ENCODE peak calls at places on chromosomes 16 and 17, in six cellular contexts. One of them, this sample, is unnamed.

GRCh38 chr16:22787456-22788189 is 26.3 kb upstream of the HS3ST2 start:
- DNase-seq in ascending aorta: no peak
- DNase-seq in MCF 10A: peak
- DNase-seq in HFFc6: peak
- DNase-seq in GM23338: no peak
- DNase-seq in tibial artery: no peak
- DNase-seq in this sample: peak

GRCh38 chr16:1105888-1106620 is 10.0 kb upstream of the C1QTNF8 start:
- DNase-seq in ascending aorta: no peak
- DNase-seq in MCF 10A: peak
- DNase-seq in HFFc6: peak
- DNase-seq in GM23338: peak
- DNase-seq in tibial artery: peak
- DNase-seq in this sample: peak

GRCh38 chr16:86010680-86011141 is 111.7 kb downstream of the IRF8 start:
- DNase-seq in ascending aorta: no peak
- DNase-seq in MCF 10A: no peak
- DNase-seq in HFFc6: no peak
- DNase-seq in GM23338: no peak
- DNase-seq in tibial artery: no peak
- DNase-seq in this sample: no peak

GRCh38 chr17:42221886-42222745 is 27.8 kb upstream of the GHDC start:
- DNase-seq in ascending aorta: no peak
- DNase-seq in MCF 10A: peak
- DNase-seq in HFFc6: peak
- DNase-seq in GM23338: peak
- DNase-seq in tibial artery: no peak
- DNase-seq in this sample: peak

GRCh38 chr17:48612854-48613691 is 2.0 kb downstream of the HOXB8 start:
- DNase-seq in ascending aorta: no peak
- DNase-seq in MCF 10A: no peak
- DNase-seq in HFFc6: no peak
- DNase-seq in GM23338: peak
- DNase-seq in tibial artery: no peak
- DNase-seq in this sample: no peak

GRCh38 chr17:8740486-8740885 is 4.2 kb downstream of the CCDC42 start:
- DNase-seq in ascending aorta: no peak
- DNase-seq in MCF 10A: no peak
- DNase-seq in HFFc6: no peak
- DNase-seq in GM23338: peak
- DNase-seq in tibial artery: no peak
- DNase-seq in this sample: no peak

GRCh38 chr16:23836078-23836403 is 258 bp downstream of the PRKCB start:
- DNase-seq in ascending aorta: no peak
- DNase-seq in MCF 10A: no peak
- DNase-seq in HFFc6: no peak
- DNase-seq in GM23338: no peak
- DNase-seq in tibial artery: no peak
- DNase-seq in this sample: no peak

GRCh38 chr17:1697681-1698080 is 12.5 kb downstream of the TLCD2 start:
- DNase-seq in ascending aorta: no peak
- DNase-seq in MCF 10A: no peak
- DNase-seq in HFFc6: no peak
- DNase-seq in GM23338: no peak
- DNase-seq in tibial artery: no peak
- DNase-seq in this sample: no peak

GRCh38 chr16:68343137-68343536 is 32.3 kb downstream of the PRMT7 start:
- DNase-seq in ascending aorta: no peak
- DNase-seq in MCF 10A: no peak
- DNase-seq in HFFc6: no peak
- DNase-seq in GM23338: no peak
- DNase-seq in tibial artery: no peak
- DNase-seq in this sample: no peak

GRCh38 chr16:1794221-1794871 is 841 bp upstream of the IGFALS start:
- DNase-seq in ascending aorta: no peak
- DNase-seq in MCF 10A: no peak
- DNase-seq in HFFc6: no peak
- DNase-seq in GM23338: no peak
- DNase-seq in tibial artery: no peak
- DNase-seq in this sample: no peak

GRCh38 chr17:75779987-75780889 is 4.4 kb upstream of the UNK start:
- DNase-seq in ascending aorta: no peak
- DNase-seq in MCF 10A: no peak
- DNase-seq in HFFc6: no peak
- DNase-seq in GM23338: no peak
- DNase-seq in tibial artery: no peak
- DNase-seq in this sample: no peak

GRCh38 chr17:36463916-36464764 is 22.3 kb upstream of the ZNHIT3 start:
- DNase-seq in ascending aorta: no peak
- DNase-seq in MCF 10A: peak
- DNase-seq in HFFc6: peak
- DNase-seq in GM23338: peak
- DNase-seq in tibial artery: no peak
- DNase-seq in this sample: peak

GRCh38 chr17:58377005-58377660 is 25.1 kb upstream of the SUPT4H1 start:
- DNase-seq in ascending aorta: no peak
- DNase-seq in MCF 10A: no peak
- DNase-seq in HFFc6: no peak
- DNase-seq in GM23338: peak
- DNase-seq in tibial artery: no peak
- DNase-seq in this sample: peak

GRCh38 chr16:85555549-85556455 is 57.3 kb upstream of the GSE1 start:
- DNase-seq in ascending aorta: no peak
- DNase-seq in MCF 10A: peak
- DNase-seq in HFFc6: no peak
- DNase-seq in GM23338: peak
- DNase-seq in tibial artery: peak
- DNase-seq in this sample: no peak

GRCh38 chr17:31926100-31926729 is 10.6 kb upstream of the SUZ12 start:
- DNase-seq in ascending aorta: no peak
- DNase-seq in MCF 10A: no peak
- DNase-seq in HFFc6: no peak
- DNase-seq in GM23338: no peak
- DNase-seq in tibial artery: no peak
- DNase-seq in this sample: no peak

GRCh38 chr17:76232342-76232741 is 8.0 kb downstream of the RNF157 start:
- DNase-seq in ascending aorta: no peak
- DNase-seq in MCF 10A: peak
- DNase-seq in HFFc6: peak
- DNase-seq in GM23338: no peak
- DNase-seq in tibial artery: no peak
- DNase-seq in this sample: no peak

GRCh38 chr16:85221810-85222150 is 109.5 kb upstream of the CIBAR2 start:
- DNase-seq in ascending aorta: no peak
- DNase-seq in MCF 10A: no peak
- DNase-seq in HFFc6: no peak
- DNase-seq in GM23338: no peak
- DNase-seq in tibial artery: no peak
- DNase-seq in this sample: no peak

GRCh38 chr17:21041753-21042433 is 918 bp downstream of the USP22 start:
- DNase-seq in ascending aorta: peak
- DNase-seq in MCF 10A: peak
- DNase-seq in HFFc6: no peak
- DNase-seq in GM23338: peak
- DNase-seq in tibial artery: peak
- DNase-seq in this sample: peak

GRCh38 chr17:45228121-45228941 is 6.6 kb downstream of the FMNL1 start:
- DNase-seq in ascending aorta: no peak
- DNase-seq in MCF 10A: peak
- DNase-seq in HFFc6: no peak
- DNase-seq in GM23338: no peak
- DNase-seq in tibial artery: no peak
- DNase-seq in this sample: no peak

GRCh38 chr16:71867934-71868333 is 16.0 kb downstream of the ZNF821 start:
- DNase-seq in ascending aorta: no peak
- DNase-seq in MCF 10A: no peak
- DNase-seq in HFFc6: no peak
- DNase-seq in GM23338: peak
- DNase-seq in tibial artery: no peak
- DNase-seq in this sample: no peak

GRCh38 chr16:89009343-89010209 is 32.6 kb upstream of the CBFA2T3 start:
- DNase-seq in ascending aorta: no peak
- DNase-seq in MCF 10A: peak
- DNase-seq in HFFc6: no peak
- DNase-seq in GM23338: peak
- DNase-seq in tibial artery: peak
- DNase-seq in this sample: no peak

GRCh38 chr17:35373984-35374765 is 754 bp upstream of the SLFN11 start:
- DNase-seq in ascending aorta: no peak
- DNase-seq in MCF 10A: peak
- DNase-seq in HFFc6: peak
- DNase-seq in GM23338: peak
- DNase-seq in tibial artery: peak
- DNase-seq in this sample: peak

GRCh38 chr17:1627219-1627986 is 1.2 kb downstream of the SLC43A2 start:
- DNase-seq in ascending aorta: no peak
- DNase-seq in MCF 10A: no peak
- DNase-seq in HFFc6: no peak
- DNase-seq in GM23338: peak
- DNase-seq in tibial artery: peak
- DNase-seq in this sample: no peak

GRCh38 chr16:50859628-50860360 is 117.9 kb downstream of the CYLD start:
- DNase-seq in ascending aorta: no peak
- DNase-seq in MCF 10A: no peak
- DNase-seq in HFFc6: no peak
- DNase-seq in GM23338: no peak
- DNase-seq in tibial artery: no peak
- DNase-seq in this sample: no peak

GRCh38 chr17:50961282-50962220 is 95.4 kb upstream of the TOB1 start:
- DNase-seq in ascending aorta: no peak
- DNase-seq in MCF 10A: no peak
- DNase-seq in HFFc6: no peak
- DNase-seq in GM23338: no peak
- DNase-seq in tibial artery: no peak
- DNase-seq in this sample: no peak

DNA sequence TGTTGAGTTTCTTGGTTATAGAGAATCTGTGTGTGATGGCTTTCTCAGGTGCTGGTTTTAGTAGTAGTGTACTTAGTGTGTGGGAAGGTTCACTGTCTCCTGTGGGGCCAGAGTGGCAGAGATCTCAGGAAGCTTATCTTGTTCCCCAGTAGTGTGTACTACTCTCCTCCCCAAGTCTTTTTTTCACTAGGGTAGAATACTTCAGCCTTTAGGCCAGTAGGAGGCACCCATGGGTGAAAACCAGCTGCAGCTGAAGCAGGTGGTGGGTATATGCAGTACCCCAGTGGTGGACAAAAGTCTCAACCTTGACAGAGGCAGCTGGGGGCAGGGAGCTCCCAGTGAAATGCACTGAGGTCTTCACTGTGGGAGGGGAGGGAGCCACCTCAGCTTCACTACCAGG is 109.9 kb downstream of the PHKB start:
- DNase-seq in ascending aorta: no peak
- DNase-seq in MCF 10A: no peak
- DNase-seq in HFFc6: no peak
- DNase-seq in GM23338: no peak
- DNase-seq in tibial artery: no peak
- DNase-seq in this sample: no peak
- TF ChIP-seq CTCF in ascending aorta: no peak
- TF ChIP-seq CTCF in MCF 10A: no peak
- TF ChIP-seq CTCF in HFFc6: peak
- TF ChIP-seq CTCF in GM23338: no peak
- TF ChIP-seq CTCF in tibial artery: no peak
- TF ChIP-seq CTCF in this sample: no peak

DNA sequence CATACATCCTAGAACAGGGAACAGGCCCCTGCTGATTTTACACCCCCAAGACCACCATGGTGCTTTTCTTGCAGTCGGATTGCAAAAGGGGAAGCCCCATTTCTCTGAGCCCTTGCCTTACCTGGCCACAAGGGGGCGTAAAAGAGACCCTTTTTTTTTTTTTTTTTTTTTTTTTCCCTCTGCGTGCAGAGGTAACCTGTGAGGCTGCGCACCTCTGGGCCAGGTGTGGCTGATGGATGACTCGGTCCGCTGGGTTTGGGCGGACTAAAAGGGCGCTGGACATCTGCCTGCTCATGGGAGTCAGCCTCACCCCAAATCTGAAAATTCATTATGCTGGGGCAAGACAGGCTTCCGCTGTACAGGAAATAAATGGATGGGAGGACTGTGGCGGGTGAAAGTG is 281.0 kb downstream of the CBLN1 start:
- DNase-seq in ascending aorta: no peak
- DNase-seq in MCF 10A: peak
- DNase-seq in HFFc6: no peak
- DNase-seq in GM23338: peak
- DNase-seq in tibial artery: no peak
- DNase-seq in this sample: no peak
- TF ChIP-seq CTCF in ascending aorta: no peak
- TF ChIP-seq CTCF in MCF 10A: peak
- TF ChIP-seq CTCF in HFFc6: peak
- TF ChIP-seq CTCF in GM23338: peak
- TF ChIP-seq CTCF in tibial artery: no peak
- TF ChIP-seq CTCF in this sample: peak

DNA sequence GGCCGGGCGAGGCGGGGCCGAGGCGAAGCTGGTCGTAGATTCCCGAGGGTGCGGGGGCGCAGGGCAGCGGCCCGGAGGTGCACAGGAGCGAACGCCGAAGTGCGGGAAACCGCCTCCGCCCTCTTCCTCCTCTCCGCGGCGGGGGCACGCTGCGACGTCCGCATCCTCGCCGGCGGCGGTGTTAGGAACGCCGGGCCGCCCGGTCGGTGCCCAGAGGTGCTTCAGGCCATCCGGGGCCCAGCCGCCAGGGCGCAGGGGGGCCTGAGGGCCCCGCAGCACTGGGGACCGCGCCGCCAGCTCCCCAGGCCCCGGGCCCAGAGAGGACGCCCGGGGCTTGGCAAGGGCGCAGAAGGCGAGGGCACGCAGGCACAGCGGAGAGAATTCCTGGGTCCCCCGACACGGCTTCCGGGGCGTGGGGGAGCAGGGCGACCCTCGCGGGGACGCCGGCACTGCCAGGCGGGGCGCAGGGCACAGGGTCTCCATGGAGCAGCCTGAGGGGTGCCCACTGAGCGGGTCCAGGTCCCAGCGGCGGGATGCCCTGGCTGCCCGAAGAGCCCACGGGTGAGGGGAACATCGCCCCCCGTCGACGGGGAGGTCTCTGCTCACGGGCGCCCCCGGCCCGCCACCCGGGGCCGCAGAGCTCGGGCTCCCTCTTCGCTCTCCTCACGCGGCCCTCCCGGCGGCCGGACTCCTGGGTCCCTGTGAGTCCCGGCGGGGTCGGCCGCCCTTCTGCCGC is 576 bp downstream of the EPOP start:
- DNase-seq in ascending aorta: no peak
- DNase-seq in MCF 10A: no peak
- DNase-seq in HFFc6: no peak
- DNase-seq in GM23338: peak
- DNase-seq in tibial artery: no peak
- DNase-seq in this sample: peak
- TF ChIP-seq CTCF in ascending aorta: no peak
- TF ChIP-seq CTCF in MCF 10A: peak
- TF ChIP-seq CTCF in HFFc6: peak
- TF ChIP-seq CTCF in GM23338: no peak
- TF ChIP-seq CTCF in tibial artery: no peak
- TF ChIP-seq CTCF in this sample: peak

DNA sequence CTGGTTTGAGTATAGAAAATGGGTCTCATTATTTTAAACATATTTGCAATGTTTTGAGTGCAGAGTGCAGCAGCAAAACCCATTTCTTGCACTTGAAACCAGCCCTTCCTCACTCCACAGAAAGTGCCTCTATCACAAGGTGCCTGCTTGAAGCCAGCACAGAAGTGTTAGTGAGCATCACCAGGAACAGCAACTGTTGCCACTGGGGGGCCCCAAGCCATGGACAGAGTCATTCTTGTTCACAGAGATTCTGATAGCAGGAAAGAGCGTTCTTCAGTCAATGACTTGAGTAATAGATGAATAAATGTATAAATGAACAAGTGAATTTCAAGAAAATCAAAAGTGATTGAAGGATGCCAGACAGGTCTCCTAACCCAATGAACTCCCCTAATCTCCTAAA is 45.6 kb downstream of the CHD9NB start:
- DNase-seq in ascending aorta: no peak
- DNase-seq in MCF 10A: no peak
- DNase-seq in HFFc6: no peak
- DNase-seq in GM23338: peak
- DNase-seq in tibial artery: no peak
- DNase-seq in this sample: no peak
- TF ChIP-seq CTCF in ascending aorta: no peak
- TF ChIP-seq CTCF in MCF 10A: no peak
- TF ChIP-seq CTCF in HFFc6: no peak
- TF ChIP-seq CTCF in GM23338: peak
- TF ChIP-seq CTCF in tibial artery: no peak
- TF ChIP-seq CTCF in this sample: no peak